ENCODE peak calls at places on chromosome 5, in nine cellular contexts. E, V, D, H, M, C, N, X and K are unnamed samples.
A peak's percentile ranks its signal among the peaks of the same experiment; 100 is the strongest.

GRCh38 chr5:116068028-116068632 is 16.7 kb upstream of the COMMD10 start:
- DNase-seq in E (peak; percentile 78), D (peak; percentile 68), M (no peak), X (no peak), V (peak; percentile 33), H (peak; percentile 40), N (peak; percentile 61), C (peak; percentile 39), K (no peak)

GRCh38 chr5:53478411-53479044 is 1.9 kb upstream of the FST start:
- DNase-seq in V (no peak), D (peak; percentile 92), H (peak; percentile 53), N (peak; percentile 59), M (peak; percentile 87), E (peak; percentile 60), X (no peak), C (peak; percentile 35), K (no peak)

GRCh38 chr5:107698286-107698685 is 27.5 kb upstream of the EFNA5 start:
- DNase-seq in N (peak; percentile 39), H (peak; percentile 14), E (no peak), M (no peak), C (no peak), D (no peak), V (no peak), X (peak; percentile 4), K (no peak)

GRCh38 chr5:59597690-59598546 is 295.6 kb downstream of the PDE4D start:
- DNase-seq in V (no peak), X (no peak), E (no peak), N (no peak), C (no peak), M (no peak), D (no peak), H (no peak), K (no peak)

GRCh38 chr5:143094087-143094511 is 309.4 kb downstream of the NR3C1 start:
- DNase-seq in D (peak; percentile 92), H (peak; percentile 72), M (no peak), C (no peak), N (peak; percentile 56), X (no peak), E (no peak), V (no peak), K (no peak)

GRCh38 chr5:153513171-153513570 is 22.7 kb downstream of the GRIA1 start:
- DNase-seq in X (peak; percentile 46), D (no peak), N (no peak), M (no peak), C (no peak), H (peak; percentile 76), V (no peak), E (no peak), K (peak; percentile 40)

GRCh38 chr5:179146277-179146676 is 86.1 kb downstream of the ZNF354C start:
- DNase-seq in C (no peak), N (no peak), X (no peak), H (no peak), V (no peak), E (no peak), M (no peak), D (no peak), K (no peak)

GRCh38 chr5:174106997-174107655 is 61.6 kb downstream of the NSG2 start:
- DNase-seq in D (peak; percentile 31), E (no peak), M (peak; percentile 70), H (no peak), N (no peak), V (no peak), C (no peak), X (no peak), K (no peak)

GRCh38 chr5:18800293-18801025 is 1166.2 kb downstream of the TAF11L14 start:
- DNase-seq in V (no peak), M (no peak), X (no peak), D (no peak), E (no peak), H (no peak), N (no peak), C (no peak), K (no peak)

GRCh38 chr5:173573126-173573960 is 43.1 kb downstream of the BOD1 start:
- DNase-seq in V (no peak), D (peak; percentile 82), C (peak; percentile 71), N (peak; percentile 55), M (peak; percentile 95), X (no peak), H (peak; percentile 26), E (peak; percentile 22), K (peak; percentile 74)

GRCh38 chr5:96807099-96807654 is 568 bp downstream of the ERAP1 start:
- DNase-seq in E (no peak), N (peak; percentile 65), D (peak; percentile 69), M (peak; percentile 95), X (no peak), H (peak; percentile 58), V (peak; percentile 14), C (peak; percentile 86), K (peak; percentile 67)

GRCh38 chr5:125603321-125603720 is 819.9 kb upstream of the GRAMD2B start:
- DNase-seq in H (peak; percentile 74), N (peak; percentile 43), X (no peak), V (no peak), M (no peak), C (no peak), E (no peak), D (no peak), K (no peak)

GRCh38 chr5:16736158-16736994 is 119.6 kb upstream of the RETREG1 start:
- DNase-seq in N (peak; percentile 94), E (peak; percentile 24), D (peak; percentile 74), C (peak; percentile 11), M (peak; percentile 81), V (no peak), X (no peak), H (peak; percentile 78), K (no peak)

GRCh38 chr5:15463231-15463630 is 36.7 kb upstream of the FBXL7 start:
- DNase-seq in H (peak; percentile 24), V (no peak), C (no peak), X (no peak), D (peak; percentile 57), M (no peak), N (peak; percentile 39), E (no peak), K (no peak)

GRCh38 chr5:167653645-167654106 is 637.8 kb upstream of the WWC1 start:
- DNase-seq in M (no peak), C (no peak), V (no peak), D (no peak), X (no peak), N (peak; percentile 73), H (peak; percentile 51), E (no peak), K (no peak)

GRCh38 chr5:119792154-119792799 is 162.9 kb downstream of the FAM170A start:
- DNase-seq in D (no peak), X (no peak), V (no peak), N (peak; percentile 15), C (no peak), M (no peak), E (no peak), H (no peak), K (no peak)

GRCh38 chr5:127031147-127031862 is 947 bp upstream of the MARCHF3 start:
- DNase-seq in H (peak; percentile 7), E (no peak), X (no peak), V (no peak), D (peak; percentile 57), N (no peak), M (peak; percentile 86), C (no peak), K (no peak)

GRCh38 chr5:126865299-126865698 is 88.4 kb downstream of the LMNB1 start:
- DNase-seq in N (peak; percentile 52), M (no peak), C (no peak), E (no peak), D (no peak), V (no peak), X (peak; percentile 31), H (peak; percentile 70), K (no peak)

GRCh38 chr5:162852145-162852544 is 585.2 kb upstream of the CCNG1 start:
- DNase-seq in X (no peak), H (no peak), D (no peak), C (no peak), N (no peak), E (no peak), M (no peak), V (no peak), K (no peak)
- TF ChIP-seq CTCF in X (no peak), H (no peak), D (no peak), C (no peak), N (no peak), E (no peak), M (no peak), V (no peak), K (peak; percentile 14)

DNA sequence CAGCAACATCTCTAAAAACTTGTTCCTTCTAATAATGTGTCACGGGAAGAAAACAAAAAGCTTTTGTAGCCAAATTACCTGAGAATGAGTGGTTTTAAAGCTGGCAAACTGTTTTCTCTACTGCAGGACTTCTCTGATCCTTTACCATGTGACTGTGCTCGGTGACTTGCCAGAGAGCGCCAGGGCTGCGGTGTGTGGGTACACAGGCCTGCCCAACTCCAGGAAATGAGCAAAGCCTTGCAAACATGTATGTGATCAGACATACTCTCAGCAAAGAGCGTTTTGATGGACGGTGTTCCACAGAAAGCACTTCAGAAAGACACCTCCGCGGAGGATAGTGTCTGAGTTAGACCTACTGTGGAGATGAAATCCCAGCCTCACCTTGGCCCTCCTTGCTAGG is 157.3 kb downstream of the SPOCK1 start:
- DNase-seq in H (no peak), M (no peak), N (peak; percentile 18), C (no peak), X (no peak), E (no peak), D (no peak), V (no peak), K (no peak)
- TF ChIP-seq CTCF in H (no peak), M (no peak), N (no peak), C (no peak), X (no peak), E (no peak), D (no peak), V (no peak), K (no peak)

GRCh38 chr5:129172561-129172960 is 78.0 kb downstream of the ISOC1 start:
- DNase-seq in V (no peak), D (peak; percentile 8), X (no peak), E (peak; percentile 12), H (no peak), M (no peak), C (no peak), N (peak; percentile 33), K (no peak)

GRCh38 chr5:129174447-129174846 is 79.9 kb downstream of the ISOC1 start:
- DNase-seq in E (no peak), H (no peak), N (no peak), M (no peak), C (no peak), X (no peak), D (no peak), V (no peak), K (no peak)

GRCh38 chr5:129171194-129171944 is 76.8 kb downstream of the ISOC1 start:
- DNase-seq in C (no peak), X (no peak), M (no peak), D (peak; percentile 12), H (no peak), N (no peak), V (no peak), E (no peak), K (no peak)
- TF ChIP-seq CTCF in C (no peak), X (no peak), M (no peak), D (no peak), H (no peak), N (no peak), V (no peak), E (no peak), K (no peak)

DNA sequence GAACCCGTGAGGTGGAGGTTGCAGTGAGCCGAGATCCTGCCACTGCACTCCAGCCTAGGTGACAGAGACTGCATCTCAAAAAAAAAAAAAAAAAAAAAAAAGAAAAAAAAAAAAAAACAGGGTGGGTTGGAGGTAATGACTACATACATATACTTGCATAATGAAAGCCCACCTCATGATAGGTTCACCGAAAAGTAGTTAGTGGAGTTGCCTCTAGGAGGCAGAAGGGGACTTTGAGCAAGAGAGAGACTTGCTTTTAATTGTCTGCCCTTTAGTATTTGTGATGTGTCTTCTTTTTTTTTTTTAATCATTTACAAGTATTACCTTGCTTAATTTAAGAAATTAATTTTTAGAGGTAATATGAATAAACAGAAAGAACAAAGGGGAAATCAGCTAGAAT is 99.8 kb downstream of the PPARGC1B start:
- DNase-seq in V (no peak), E (no peak), D (peak; percentile 33), M (no peak), N (no peak), H (no peak), X (no peak), C (no peak), K (no peak)
- TF ChIP-seq CTCF in V (peak; percentile 9), E (peak; percentile 21), D (peak; percentile 44), M (no peak), N (peak; percentile 20), H (peak; percentile 14), X (peak; percentile 12), C (no peak), K (no peak)